ENCODE peak calls at places on chromosomes 6 and 20, in six cellular contexts. N, R, Y, G, P and C are unnamed samples.

GRCh38 chr6:142803027-142803426 is 141.9 kb downstream of the HIVEP2 start:
- DNase-seq in Y (no peak), G (no peak), R (no peak), P (no peak), N (no peak), C (peak; percentile 33)

GRCh38 chr20:62232764-62233645 is 5.3 kb upstream of the OSBPL2 start:
- DNase-seq in P (no peak), R (no peak), Y (no peak), N (no peak), G (no peak), C (no peak)

GRCh38 chr6:155755452-155755851 is 299.8 kb upstream of the NOX3 start:
- DNase-seq in N (no peak), Y (no peak), P (no peak), G (no peak), R (no peak), C (peak; percentile 53)

GRCh38 chr6:43803783-43804549 is 34.0 kb downstream of the VEGFA start:
- DNase-seq in G (no peak), R (peak; percentile 65), N (peak; percentile 22), P (peak; percentile 65), Y (peak; percentile 28), C (peak; percentile 46)

GRCh38 chr6:142633317-142633716 is 311.7 kb downstream of the HIVEP2 start:
- DNase-seq in R (no peak), G (no peak), P (no peak), N (no peak), Y (no peak), C (no peak)

GRCh38 chr6:129965096-129965495 is 53.3 kb upstream of the L3MBTL3 start:
- DNase-seq in R (no peak), P (no peak), Y (no peak), N (no peak), G (no peak), C (no peak)

GRCh38 chr6:147194652-147195403 is 9.4 kb upstream of the STXBP5 start:
- DNase-seq in N (no peak), Y (no peak), G (peak; percentile 22), R (peak; percentile 76), P (no peak), C (peak; percentile 41)

GRCh38 chr20:62958388-62959100 is 6.0 kb downstream of the SLC17A9 start:
- DNase-seq in Y (no peak), P (no peak), G (no peak), R (no peak), N (no peak), C (no peak)

GRCh38 chr6:143678980-143679379 is 1.2 kb downstream of the PHACTR2 start:
- DNase-seq in N (no peak), Y (peak; percentile 50), G (peak; percentile 64), R (peak; percentile 47), P (no peak), C (peak; percentile 53)

GRCh38 chr20:17295151-17295726 is 68.4 kb downstream of the PCSK2 start:
- DNase-seq in G (no peak), R (no peak), N (no peak), P (no peak), Y (no peak), C (no peak)

GRCh38 chr6:9455794-9456193 is 959.1 kb downstream of the TFAP2A start:
- DNase-seq in P (no peak), R (no peak), G (no peak), Y (peak; percentile 15), N (no peak), C (no peak)

GRCh38 chr6:81894788-81895221 is 142.3 kb upstream of the TENT5A start:
- DNase-seq in P (peak; percentile 61), Y (no peak), N (no peak), R (no peak), G (no peak), C (peak; percentile 7)

GRCh38 chr6:88512951-88513350 is 346.8 kb upstream of the CNR1 start:
- DNase-seq in G (no peak), P (no peak), N (no peak), Y (no peak), R (no peak), C (no peak)

GRCh38 chr6:34630040-34630439 is 66.5 kb downstream of the ILRUN start:
- DNase-seq in R (peak; percentile 90), P (peak; percentile 91), Y (no peak), N (peak; percentile 56), G (peak; percentile 88), C (peak; percentile 82)

GRCh38 chr6:128204621-128205020 is 303.8 kb upstream of the THEMIS start:
- DNase-seq in R (no peak), G (no peak), P (no peak), Y (peak; percentile 69), N (no peak), C (peak; percentile 38)

GRCh38 chr6:45737331-45738056 is 278.2 kb downstream of the CLIC5 start:
- DNase-seq in G (no peak), Y (no peak), P (no peak), N (no peak), R (no peak), C (no peak)

GRCh38 chr6:98117072-98117471 is 717.3 kb upstream of the POU3F2 start:
- DNase-seq in Y (no peak), R (no peak), G (no peak), P (no peak), N (no peak), C (no peak)

GRCh38 chr6:17621003-17621402 is 20.9 kb downstream of the FAM8A1 start:
- DNase-seq in P (no peak), R (no peak), G (no peak), Y (no peak), N (no peak), C (no peak)

GRCh38 chr20:46767127-46767761 is 57.8 kb downstream of the SLC2A10 start:
- DNase-seq in P (peak; percentile 15), Y (peak; percentile 67), R (peak; percentile 81), N (peak; percentile 46), G (peak; percentile 25), C (peak; percentile 63)

GRCh38 chr6:34349226-34349625 is 43.2 kb downstream of the NUDT3 start:
- DNase-seq in Y (no peak), G (no peak), R (no peak), P (no peak), N (no peak), C (no peak)

GRCh38 chr6:26576929-26577719 is 19.6 kb upstream of the ABT1 start:
- DNase-seq in R (peak; percentile 34), Y (peak; percentile 93), P (peak; percentile 74), N (peak; percentile 84), G (peak; percentile 54), C (peak; percentile 72)
- H3K27me3 ChIP-seq in R (no peaks in the 10 kb centered on the region), Y (no peaks in the 10 kb centered on the region), P (peaks cover 9% of the 10 kb centered on the region), N (no peaks in the 10 kb centered on the region), G (peaks cover 16% of the 10 kb centered on the region), C (peaks cover 5% of the 10 kb centered on the region)

GRCh38 chr6:40924832-40925231 is 114.2 kb downstream of the UNC5CL start:
- DNase-seq in P (no peak), N (no peak), R (no peak), Y (no peak), G (no peak), C (no peak)

GRCh38 chr6:40922281-40922680 is 116.7 kb downstream of the UNC5CL start:
- DNase-seq in Y (no peak), R (peak; percentile 17), G (no peak), P (peak; percentile 39), N (no peak), C (peak; percentile 74)

GRCh38 chr6:40928302-40928701 is 110.7 kb downstream of the UNC5CL start:
- DNase-seq in Y (no peak), G (no peak), P (no peak), N (no peak), R (no peak), C (no peak)

GRCh38 chr6:40923326-40923725 is 115.7 kb downstream of the UNC5CL start:
- DNase-seq in G (no peak), P (no peak), Y (peak; percentile 39), N (no peak), R (no peak), C (no peak)

DNA sequence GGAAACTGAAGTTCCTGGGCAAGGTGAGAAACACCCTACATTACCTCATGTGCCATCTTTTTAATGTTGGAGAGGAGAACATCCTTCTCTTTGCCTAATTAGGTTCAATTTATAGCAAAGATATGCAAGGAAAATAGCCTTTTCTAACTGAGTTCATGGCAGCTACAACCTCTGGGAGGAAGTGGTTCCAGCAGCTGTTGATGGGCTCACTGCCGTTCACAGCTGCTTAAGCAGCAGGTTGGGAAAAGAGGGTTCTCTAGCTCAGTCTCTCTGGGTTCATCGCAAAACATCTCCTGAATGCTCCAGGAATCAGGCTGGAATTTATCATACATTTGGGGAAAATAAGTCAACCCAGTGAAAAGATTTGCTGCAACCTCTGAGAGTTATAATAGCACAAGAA is 115.2 kb downstream of the UNC5CL start:
- DNase-seq in P (no peak), R (no peak), Y (no peak), N (no peak), G (no peak), C (no peak)
- H3K9ac ChIP-seq in P (no peak overlapping the region), R (no peak overlapping the region), Y (no peak overlapping the region), N (no peak overlapping the region), G (no peak overlapping the region), C (no peak overlapping the region)

GRCh38 chr20:54469293-54469692 is 6.1 kb upstream of the DOK5 start:
- DNase-seq in Y (peak; percentile 77), R (no peak), G (no peak), P (no peak), N (no peak), C (no peak)

GRCh38 chr20:54468082-54468481 is 7.3 kb upstream of the DOK5 start:
- DNase-seq in Y (no peak), P (no peak), G (no peak), N (no peak), R (no peak), C (no peak)

GRCh38 chr20:54469952-54470351 is 5.4 kb upstream of the DOK5 start:
- DNase-seq in R (no peak), P (no peak), Y (no peak), N (no peak), G (no peak), C (no peak)

GRCh38 chr20:54466112-54466511 is 9.3 kb upstream of the DOK5 start:
- DNase-seq in P (no peak), N (no peak), Y (no peak), G (no peak), R (no peak), C (no peak)

GRCh38 chr20:54467622-54468021 is 7.8 kb upstream of the DOK5 start:
- DNase-seq in R (no peak), N (no peak), P (no peak), Y (no peak), G (no peak), C (no peak)
- H3K27me3 ChIP-seq in R (peaks cover 51% of the 10 kb centered on the region), N (no peaks in the 10 kb centered on the region), P (no peaks in the 10 kb centered on the region), Y (no peaks in the 10 kb centered on the region), G (no peaks in the 10 kb centered on the region), C (no peaks in the 10 kb centered on the region)

GRCh38 chr6:11493979-11494378 is 43.6 kb upstream of the TMEM170B start:
- DNase-seq in R (no peak), P (no peak), G (no peak), Y (no peak), N (no peak), C (no peak)

GRCh38 chr6:11494786-11495564 is 42.6 kb upstream of the TMEM170B start:
- DNase-seq in Y (peak; percentile 68), P (peak; percentile 77), G (no peak), N (no peak), R (no peak), C (no peak)

GRCh38 chr6:11496152-11497060 is 41.1 kb upstream of the TMEM170B start:
- DNase-seq in Y (peak; percentile 83), P (peak; percentile 87), N (peak; percentile 74), R (peak; percentile 87), G (peak; percentile 92), C (peak; percentile 93)

GRCh38 chr6:11497881-11498280 is 39.7 kb upstream of the TMEM170B start:
- DNase-seq in P (no peak), Y (no peak), R (no peak), G (no peak), N (no peak), C (no peak)

GRCh38 chr6:11495565-11496145 is 41.9 kb upstream of the TMEM170B start:
- DNase-seq in R (peak; percentile 21), N (no peak), Y (no peak), P (no peak), G (no peak), C (no peak)
- H3K9ac ChIP-seq in R (peak overlapping the region; percentile 34), N (no peak overlapping the region), Y (no peak overlapping the region), P (peak overlapping the region; percentile 60), G (peak overlapping the region; percentile 65), C (peak overlapping the region; percentile 70)

GRCh38 chr6:165726915-165727314 is 63.9 kb upstream of the PDE10A start:
- DNase-seq in N (no peak), G (no peak), R (no peak), Y (no peak), P (no peak), C (no peak)
- H3K27me3 ChIP-seq in N (no peaks in the 10 kb centered on the region), G (peaks cover 4% of the 10 kb centered on the region), R (no peaks in the 10 kb centered on the region), Y (no peaks in the 10 kb centered on the region), P (peaks cover 31% of the 10 kb centered on the region), C (peaks cover 7% of the 10 kb centered on the region)